ENCODE peak calls at places on chromosomes 13 and 19, in six cellular contexts. T is tibial artery, G is neural progenitor cell, J is endothelial cell of umbilical vein, R is heart right ventricle, B is dorsolateral prefrontal cortex. O is an unnamed sample.

GRCh38 chr13:23349127-23349897 is 84.2 kb downstream of the SACS start:
- DNase-seq in T (no peak), G (no peak), J (no peak), R (no peak), B (no peak), O (no peak)

GRCh38 chr19:4208385-4209094 is 20.8 kb upstream of the EBI3 start:
- DNase-seq in T (no peak), G (peak), J (no peak), R (no peak), B (no peak), O (no peak)

GRCh38 chr19:33311326-33311682 is 9.0 kb upstream of the CEBPA start:
- DNase-seq in T (no peak), G (no peak), J (no peak), R (no peak), B (no peak), O (no peak)

GRCh38 chr13:48235100-48235813 is 2.3 kb downstream of the ITM2B start:
- DNase-seq in T (peak), G (peak), J (peak), R (peak), B (no peak), O (peak)

GRCh38 chr13:107395927-107396757 is 819.2 kb downstream of the LIG4 start:
- DNase-seq in T (no peak), G (no peak), J (no peak), R (no peak), B (no peak), O (no peak)

GRCh38 chr19:29699861-29700260 is 15.2 kb downstream of the C19orf12 start:
- DNase-seq in T (no peak), G (no peak), J (no peak), R (no peak), B (no peak), O (no peak)

GRCh38 chr13:97388385-97388784 is 45.6 kb upstream of the RAP2A start:
- DNase-seq in T (no peak), G (no peak), J (no peak), R (no peak), B (no peak), O (no peak)

GRCh38 chr13:43261018-43261417 is 237.6 kb downstream of the DNAJC15 start:
- DNase-seq in T (no peak), G (no peak), J (no peak), R (no peak), B (no peak), O (no peak)

GRCh38 chr19:4297901-4298771 is 4.1 kb downstream of the TMIGD2 start:
- DNase-seq in T (no peak), G (peak), J (no peak), R (no peak), B (no peak), O (no peak)

GRCh38 chr19:29858000-29858596 is 46.3 kb downstream of the CCNE1 start:
- DNase-seq in T (no peak), G (peak), J (no peak), R (no peak), B (no peak), O (no peak)

GRCh38 chr13:21917046-21918010 is 246.5 kb downstream of the FGF9 start:
- DNase-seq in T (no peak), G (no peak), J (no peak), R (no peak), B (no peak), O (no peak)

GRCh38 chr19:12606796-12607195 is 3.8 kb downstream of the ZNF490 start:
- DNase-seq in T (no peak), G (no peak), J (no peak), R (no peak), B (no peak), O (no peak)

GRCh38 chr13:52104624-52105023 is 24.2 kb downstream of the NEK5 start:
- DNase-seq in T (no peak), G (no peak), J (no peak), R (no peak), B (no peak), O (no peak)

GRCh38 chr13:47117268-47117667 is 220.4 kb upstream of the HTR2A start:
- DNase-seq in T (no peak), G (no peak), J (no peak), R (no peak), B (peak), O (no peak)

GRCh38 chr19:31513841-31514240 is 164.6 kb upstream of the TSHZ3 start:
- DNase-seq in T (no peak), G (no peak), J (no peak), R (no peak), B (no peak), O (no peak)

GRCh38 chr13:33147832-33148231 is 131.6 kb downstream of the KL start:
- DNase-seq in T (no peak), G (no peak), J (no peak), R (no peak), B (no peak), O (no peak)

GRCh38 chr19:4730740-4731171 is 7.1 kb upstream of the DPP9 start:
- DNase-seq in T (no peak), G (no peak), J (peak), R (no peak), B (no peak), O (no peak)

GRCh38 chr13:36130542-36131214 is 504 bp downstream of the DCLK1 start:
- DNase-seq in T (peak), G (peak), J (no peak), R (peak), B (no peak), O (peak)

GRCh38 chr13:73429691-73430090 is 370.9 kb downstream of the KLF5 start:
- DNase-seq in T (no peak), G (no peak), J (no peak), R (no peak), B (no peak), O (no peak)

GRCh38 chr19:19633711-19634515 is 5.9 kb upstream of the LPAR2 start:
- DNase-seq in T (no peak), G (no peak), J (no peak), R (no peak), B (no peak), O (no peak)

GRCh38 chr19:50705422-50706019 is 14.1 kb downstream of the SHANK1 start:
- DNase-seq in T (no peak), G (peak), J (peak), R (no peak), B (no peak), O (no peak)

GRCh38 chr19:48654299-48655059 is 8.5 kb upstream of the CA11 start:
- DNase-seq in T (no peak), G (no peak), J (no peak), R (no peak), B (no peak), O (no peak)

GRCh38 chr13:51844862-51845573 is at the start of gene TMEM272:
- DNase-seq in T (no peak), G (peak), J (peak), R (peak), B (peak), O (peak)

GRCh38 chr13:42395066-42395821 is 123.3 kb downstream of the AKAP11 start:
- DNase-seq in T (no peak), G (no peak), J (no peak), R (no peak), B (no peak), O (no peak)

GRCh38 chr13:104408733-104409132 is 1342.5 kb upstream of the SLC10A2 start:
- DNase-seq in T (no peak), G (no peak), J (peak), R (no peak), B (no peak), O (no peak)

GRCh38 chr13:66468656-66469055 is 761.5 kb downstream of the PCDH9 start:
- DNase-seq in T (no peak), G (no peak), J (no peak), R (no peak), B (no peak), O (no peak)

GRCh38 chr19:11116507-11116906 is 27.2 kb downstream of the LDLR start:
- DNase-seq in T (no peak), G (no peak), J (no peak), R (no peak), B (no peak), O (no peak)
- H3K27ac ChIP-seq in T (no peak), G (no peak), J (no peak), R (no peak), B (no peak), O (no peak)

GRCh38 chr19:5893296-5893903 is 10.2 kb downstream of the NDUFA11 start:
- DNase-seq in T (no peak), G (no peak), J (no peak), R (no peak), B (no peak), O (no peak)
- H3K27ac ChIP-seq in T (no peak), G (no peak), J (no peak), R (peak), B (no peak), O (no peak)

GRCh38 chr19:54947381-54947780 is at the start of gene NLRP7:
- DNase-seq in T (no peak), G (no peak), J (no peak), R (no peak), B (no peak), O (no peak)

GRCh38 chr19:54949412-54949811 is 2.1 kb upstream of the NLRP7 start:
- DNase-seq in T (no peak), G (no peak), J (no peak), R (no peak), B (no peak), O (no peak)

GRCh38 chr19:54955356-54955755 is 8.0 kb upstream of the NLRP7 start:
- DNase-seq in T (no peak), G (no peak), J (no peak), R (no peak), B (no peak), O (no peak)

DNA sequence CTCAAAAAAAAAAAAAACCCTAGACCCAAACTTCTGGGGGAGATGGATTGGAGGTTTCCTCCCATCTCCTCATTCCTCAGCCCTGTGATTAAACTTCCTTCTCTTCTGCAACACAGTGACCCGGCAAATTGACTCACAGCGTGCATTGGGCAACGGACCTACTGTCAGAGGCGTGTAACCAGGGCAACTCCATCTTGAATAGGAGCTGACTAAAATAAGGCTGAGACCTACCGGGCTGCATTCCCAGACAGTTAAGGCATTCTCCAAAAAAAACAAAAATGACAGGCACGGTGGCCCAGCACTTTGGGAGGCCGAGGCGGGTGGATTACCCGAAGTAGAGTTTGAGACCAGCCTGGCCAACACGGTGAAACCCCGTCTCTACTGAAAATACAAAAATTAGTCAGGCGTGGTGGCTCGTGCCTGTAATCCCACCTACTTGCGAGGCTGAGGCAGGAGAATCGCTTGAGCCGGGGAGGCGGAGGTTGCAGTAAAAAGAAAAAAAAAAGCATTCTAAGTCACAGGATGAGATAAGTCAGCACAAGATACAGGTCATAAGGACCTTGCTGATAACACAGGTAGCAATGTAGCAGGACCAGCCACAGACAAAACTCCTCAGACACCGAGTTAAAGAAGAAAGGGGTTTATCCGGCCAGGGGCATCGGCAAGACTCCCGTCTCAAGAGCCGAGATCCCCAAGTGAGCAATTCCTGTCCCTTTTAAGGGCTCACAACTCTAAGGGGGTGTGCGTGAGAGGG is 5.4 kb upstream of the NLRP7 start:
- DNase-seq in T (peak), G (peak), J (peak), R (no peak), B (peak), O (no peak)
- H3K27ac ChIP-seq in T (no peak), G (no peak), J (no peak), R (no peak), B (no peak), O (no peak)

GRCh38 chr13:76879211-76879875 is 6.9 kb downstream of the KCTD12 start:
- DNase-seq in T (peak), G (no peak), J (peak), R (peak), B (no peak), O (no peak)

GRCh38 chr13:76878043-76878442 is 8.2 kb downstream of the KCTD12 start:
- DNase-seq in T (no peak), G (no peak), J (peak), R (no peak), B (no peak), O (no peak)

GRCh38 chr13:76882431-76882830 is 3.8 kb downstream of the KCTD12 start:
- DNase-seq in T (no peak), G (no peak), J (peak), R (no peak), B (no peak), O (no peak)

GRCh38 chr13:76884167-76884566 is 2.0 kb downstream of the KCTD12 start:
- DNase-seq in T (peak), G (peak), J (peak), R (peak), B (no peak), O (peak)

DNA sequence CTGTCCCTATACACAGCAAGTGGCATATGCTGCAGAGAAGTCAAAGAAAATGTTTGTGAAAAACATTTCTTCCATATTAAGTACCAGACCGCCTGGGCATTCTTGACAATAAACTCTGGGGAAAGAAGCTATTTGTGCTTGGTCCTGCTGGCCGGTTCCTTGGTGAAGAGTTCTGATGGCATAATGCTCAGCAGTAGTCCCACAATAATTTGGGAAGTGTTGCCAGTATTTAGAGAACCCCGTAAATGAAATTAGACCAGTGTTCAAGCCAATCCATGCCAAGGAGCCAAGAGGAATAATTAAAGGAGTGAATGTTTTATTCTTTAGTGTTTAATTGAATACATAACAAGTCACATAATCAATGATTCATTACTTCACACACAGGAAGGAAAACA is 6.3 kb downstream of the KCTD12 start:
- DNase-seq in T (no peak), G (no peak), J (peak), R (no peak), B (no peak), O (no peak)
- H3K27ac ChIP-seq in T (peak), G (no peak), J (peak), R (peak), B (no peak), O (peak)

GRCh38 chr19:1910169-1910568 is 5.0 kb downstream of the ADAT3 start:
- DNase-seq in T (no peak), G (no peak), J (no peak), R (no peak), B (no peak), O (no peak)
- H3K27ac ChIP-seq in T (no peak), G (no peak), J (no peak), R (no peak), B (peak), O (no peak)

GRCh38 chr19:56654151-56654550 is 11.2 kb downstream of the SMIM17 start:
- DNase-seq in T (no peak), G (no peak), J (no peak), R (no peak), B (no peak), O (no peak)
- H3K27ac ChIP-seq in T (no peak), G (no peak), J (no peak), R (no peak), B (no peak), O (no peak)

GRCh38 chr19:35643255-35644205 is 2.0 kb downstream of the ETV2 start:
- DNase-seq in T (peak), G (peak), J (peak), R (peak), B (peak), O (no peak)

GRCh38 chr19:35645680-35646511 is 2.2 kb upstream of the COX6B1 start:
- DNase-seq in T (no peak), G (no peak), J (no peak), R (no peak), B (no peak), O (no peak)

GRCh38 chr19:35642798-35643254 is 1.3 kb downstream of the ETV2 start:
- DNase-seq in T (no peak), G (peak), J (no peak), R (no peak), B (no peak), O (no peak)

GRCh38 chr19:35644987-35645679 is 3.0 kb upstream of the COX6B1 start:
- DNase-seq in T (peak), G (peak), J (peak), R (peak), B (peak), O (peak)

DNA sequence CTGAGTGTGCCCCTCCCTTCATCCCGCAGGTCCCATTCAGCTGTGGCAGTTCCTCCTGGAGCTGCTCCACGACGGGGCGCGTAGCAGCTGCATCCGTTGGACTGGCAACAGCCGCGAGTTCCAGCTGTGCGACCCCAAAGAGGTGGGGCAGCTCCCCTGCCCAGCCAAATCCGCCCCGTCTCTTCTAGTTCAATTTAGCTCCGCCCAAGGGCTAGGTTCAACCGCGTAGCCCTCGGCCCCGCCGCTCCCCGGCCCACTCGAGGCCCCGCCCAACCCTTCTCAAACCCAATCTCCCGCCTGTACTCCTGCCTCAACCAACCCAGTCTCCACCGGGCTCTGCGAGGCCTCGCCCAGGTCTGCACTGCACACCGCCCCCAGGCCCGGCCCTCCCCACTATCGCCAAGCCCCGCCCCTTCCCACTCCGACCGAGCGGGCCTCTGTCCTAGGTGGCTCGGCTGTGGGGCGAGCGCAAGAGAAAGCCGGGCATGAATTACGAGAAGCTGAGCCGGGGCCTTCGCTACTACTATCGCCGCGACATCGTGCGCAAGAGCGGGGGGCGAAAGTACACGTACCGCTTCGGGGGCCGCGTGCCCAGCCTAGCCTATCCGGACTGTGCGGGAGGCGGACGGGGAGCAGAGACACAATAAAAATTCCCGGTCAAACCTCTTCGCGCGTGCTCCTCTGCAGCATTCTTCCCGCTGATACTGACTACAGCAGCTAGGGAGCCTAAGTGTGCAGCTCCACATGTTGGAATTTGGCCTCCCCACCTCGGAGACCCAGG is 2.9 kb downstream of the ETV2 start:
- DNase-seq in T (peak), G (peak), J (peak), R (peak), B (peak), O (peak)
- H3K27ac ChIP-seq in T (peak), G (no peak), J (peak), R (peak), B (no peak), O (peak)

GRCh38 chr13:113491418-113491883 is 940 bp upstream of the DCUN1D2 start:
- DNase-seq in T (no peak), G (peak), J (peak), R (peak), B (no peak), O (no peak)
- H3K27ac ChIP-seq in T (peak), G (no peak), J (peak), R (peak), B (peak), O (peak)

GRCh38 chr19:839146-839872 is 1.5 kb upstream of the PRTN3 start:
- DNase-seq in T (no peak), G (no peak), J (no peak), R (no peak), B (no peak), O (no peak)
- H3K27ac ChIP-seq in T (no peak), G (no peak), J (no peak), R (no peak), B (no peak), O (no peak)

GRCh38 chr19:45090598-45090997 is 2.4 kb upstream of the PPP1R37 start:
- DNase-seq in T (no peak), G (no peak), J (no peak), R (no peak), B (no peak), O (no peak)

GRCh38 chr19:45091031-45091918 is 1.7 kb upstream of the PPP1R37 start:
- DNase-seq in T (peak), G (peak), J (peak), R (peak), B (peak), O (peak)

GRCh38 chr19:45092747-45093678 is at the start of gene PPP1R37:
- DNase-seq in T (peak), G (peak), J (peak), R (peak), B (peak), O (peak)

GRCh38 chr19:45087531-45087930 is 5.4 kb upstream of the PPP1R37 start:
- DNase-seq in T (no peak), G (no peak), J (no peak), R (no peak), B (no peak), O (no peak)

DNA sequence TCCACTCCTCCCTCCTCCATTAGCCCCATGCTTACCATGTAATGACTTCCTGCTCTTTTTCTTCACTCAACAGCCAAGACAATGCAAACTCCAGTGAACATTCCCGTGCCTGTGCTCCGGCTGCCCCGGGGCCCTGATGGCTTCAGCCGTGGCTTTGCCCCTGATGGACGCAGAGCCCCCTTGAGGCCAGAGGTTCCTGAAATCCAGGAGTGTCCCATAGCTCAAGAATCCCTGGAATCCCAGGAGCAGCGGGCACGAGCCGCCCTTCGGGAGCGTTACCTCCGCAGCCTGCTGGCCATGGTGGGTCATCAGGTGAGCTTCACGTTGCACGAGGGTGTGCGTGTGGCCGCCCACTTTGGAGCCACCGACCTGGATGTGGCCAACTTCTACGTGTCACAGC is 2.9 kb upstream of the PPP1R37 start:
- DNase-seq in T (no peak), G (no peak), J (no peak), R (no peak), B (no peak), O (no peak)
- H3K27ac ChIP-seq in T (no peak), G (no peak), J (no peak), R (no peak), B (no peak), O (no peak)